ENCODE peak calls at places on chromosomes 5 and 9, in five cellular contexts. C is HFFc6, E is NCI-H345, L is AG10803, W is Peyer's patch. S is an unnamed sample.

GRCh38 chr9:126429190-126429589 is 102.6 kb downstream of the MVB12B start:
- DNase-seq in C (no peak), E (no peak), L (no peak), W (no peak), S (no peak)

GRCh38 chr5:127870914-127871313 is 167.7 kb downstream of the CCDC192 start:
- DNase-seq in C (no peak), E (no peak), L (peak), W (no peak), S (no peak)

GRCh38 chr9:16901589-16901988 is 31.1 kb upstream of the BNC2 start:
- DNase-seq in C (peak), E (no peak), L (peak), W (no peak), S (no peak)

GRCh38 chr5:78778538-78778937 is 130.0 kb upstream of the LHFPL2 start:
- DNase-seq in C (peak), E (no peak), L (peak), W (no peak), S (no peak)

GRCh38 chr5:166758151-166758550 is 1533.3 kb upstream of the WWC1 start:
- DNase-seq in C (no peak), E (no peak), L (no peak), W (no peak), S (no peak)

GRCh38 chr9:33388110-33388994 is 14.0 kb downstream of the AQP7 start:
- DNase-seq in C (no peak), E (no peak), L (no peak), W (no peak), S (no peak)

GRCh38 chr5:93658044-93658443 is 75.0 kb downstream of the NR2F1 start:
- DNase-seq in C (no peak), E (no peak), L (peak), W (no peak), S (no peak)

GRCh38 chr9:16884952-16885513 is 14.6 kb upstream of the BNC2 start:
- DNase-seq in C (peak), E (no peak), L (peak), W (no peak), S (peak)

GRCh38 chr5:142683885-142684505 is 1.9 kb downstream of the FGF1 start:
- DNase-seq in C (no peak), E (no peak), L (no peak), W (no peak), S (no peak)